ENCODE peak calls at places on chromosomes 5 and 9, in five cellular contexts. W is AG04450, A is fibroblast of the aortic adventitia, S is Caco-2, M is transverse colon. L is an unnamed sample.

GRCh38 chr5:38163636-38164237 is 94.6 kb upstream of the EGFLAM start:
- DNase-seq in W (no peak), A (no peak), M (no peak), S (no peak), L (no peak)

GRCh38 chr5:124748687-124749594 is 2.5 kb upstream of the ZNF608 start:
- DNase-seq in A (peak; percentile 86), S (peak; percentile 95), M (peak; percentile 87), W (peak; percentile 78), L (peak; percentile 95)

GRCh38 chr5:93622240-93622885 is 39.3 kb downstream of the NR2F1 start:
- DNase-seq in M (no peak), W (no peak), A (no peak), S (no peak), L (no peak)

GRCh38 chr9:347667-348292 is 133.1 kb downstream of the DOCK8 start:
- DNase-seq in M (no peak), W (no peak), S (no peak), A (peak; percentile 58), L (no peak)

GRCh38 chr5:174744896-174745295 is 20.5 kb downstream of the MSX2 start:
- DNase-seq in W (no peak), A (no peak), S (no peak), M (no peak), L (no peak)

GRCh38 chr9:137902646-137903045 is 25.1 kb downstream of the CACNA1B start:
- DNase-seq in W (no peak), S (no peak), A (no peak), M (no peak), L (no peak)

GRCh38 chr5:34524123-34524522 is 132.0 kb upstream of the RAI14 start:
- DNase-seq in W (no peak), A (peak; percentile 75), M (no peak), S (no peak), L (no peak)

GRCh38 chr5:96807099-96807654 is 568 bp downstream of the ERAP1 start:
- DNase-seq in W (no peak), M (peak; percentile 88), S (peak; percentile 66), A (peak; percentile 57), L (no peak)

GRCh38 chr5:94863951-94864350 is 245.5 kb downstream of the SLF1 start:
- DNase-seq in S (no peak), W (no peak), A (no peak), M (no peak), L (no peak)
- H3K4me3 ChIP-seq in S (no peak overlapping the region), W (no peak overlapping the region), A (no peak overlapping the region), M (no peak overlapping the region), L (no peak overlapping the region)

GRCh38 chr9:18466101-18466500 is 7.9 kb upstream of the ADAMTSL1 start:
- DNase-seq in M (no peak), W (no peak), S (no peak), A (peak; percentile 30), L (no peak)

GRCh38 chr9:18459958-18460584 is 13.9 kb upstream of the ADAMTSL1 start:
- DNase-seq in A (peak; percentile 97), M (no peak), W (no peak), S (no peak), L (no peak)

GRCh38 chr9:18457498-18457897 is 16.5 kb upstream of the ADAMTSL1 start:
- DNase-seq in M (no peak), W (no peak), S (no peak), A (no peak), L (no peak)

GRCh38 chr9:18463991-18464390 is 10.0 kb upstream of the ADAMTSL1 start:
- DNase-seq in M (no peak), A (no peak), S (no peak), W (no peak), L (no peak)

DNA sequence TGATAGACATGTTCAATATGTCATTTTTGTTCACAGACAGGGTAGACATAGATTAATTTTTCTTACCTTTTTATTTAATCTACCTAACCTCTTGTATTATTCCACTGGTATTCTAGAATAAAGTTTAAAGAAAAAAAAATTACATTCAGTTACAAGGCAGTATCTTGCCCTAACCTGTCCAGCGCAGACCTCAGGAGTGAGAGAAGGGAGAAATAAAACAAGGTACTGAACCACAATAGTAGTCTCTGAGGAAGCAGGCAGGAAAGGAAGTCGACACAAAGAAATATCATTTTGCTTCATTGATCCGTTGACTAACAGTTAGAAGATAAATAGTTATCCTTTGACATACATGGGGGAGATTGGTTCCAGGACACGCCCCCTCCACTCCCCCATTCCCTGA is 12.5 kb upstream of the ADAMTSL1 start:
- DNase-seq in S (no peak), W (no peak), M (no peak), A (no peak), L (no peak)
- TF ChIP-seq CTCF in S (no peak), W (no peak), M (no peak), A (no peak), L (no peak)

DNA sequence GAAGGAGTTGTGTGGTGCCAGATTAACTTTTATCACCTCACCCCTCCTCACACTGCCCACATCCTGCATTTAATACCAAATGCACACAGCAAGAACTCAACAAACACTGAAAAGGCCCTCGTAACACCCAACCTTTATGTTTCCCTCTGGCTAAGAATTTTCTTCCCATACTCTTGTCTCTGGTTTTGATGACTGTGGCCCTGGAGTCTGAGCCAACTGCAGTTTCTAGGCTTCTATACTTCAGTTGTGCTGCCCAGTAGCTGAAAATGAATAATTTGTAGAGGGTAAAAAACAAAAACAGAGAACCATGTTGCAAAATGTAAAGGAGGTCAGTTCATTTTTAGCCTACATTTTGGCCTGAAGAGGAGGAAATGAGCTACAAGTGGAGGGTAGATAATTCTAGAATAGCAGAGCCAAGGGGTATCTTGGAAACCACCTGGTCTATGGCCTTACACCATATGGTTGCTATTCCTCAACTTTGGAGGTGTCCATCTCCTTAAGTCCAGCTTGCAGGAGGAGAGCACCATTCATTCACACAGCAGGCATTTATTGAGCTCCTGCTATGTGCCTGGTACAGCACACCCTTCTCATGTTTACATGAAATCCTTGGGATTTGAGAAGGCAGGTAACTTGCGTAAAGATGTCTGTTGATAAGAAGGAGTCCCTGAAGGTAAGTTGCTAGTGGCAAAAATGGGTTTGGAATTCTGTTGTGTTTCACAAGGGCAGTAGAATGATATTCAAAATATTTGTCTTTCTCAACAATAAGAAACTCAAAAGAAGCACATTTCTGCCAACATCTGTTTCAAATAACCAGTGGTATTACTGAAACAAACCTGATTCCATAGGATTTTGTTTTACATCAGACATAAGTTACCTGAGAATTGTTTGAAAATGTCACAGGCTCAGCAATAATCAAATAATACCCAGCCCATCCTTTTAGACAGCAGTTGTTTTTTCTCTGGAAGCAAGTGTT is 83.8 kb upstream of the TNFAIP8 start:
- DNase-seq in M (no peak), S (no peak), A (peak; percentile 56), W (no peak), L (no peak)
- H3K4me3 ChIP-seq in M (no peak overlapping the region), S (no peak overlapping the region), A (no peak overlapping the region), W (no peak overlapping the region), L (peak overlapping the region; percentile 77)

DNA sequence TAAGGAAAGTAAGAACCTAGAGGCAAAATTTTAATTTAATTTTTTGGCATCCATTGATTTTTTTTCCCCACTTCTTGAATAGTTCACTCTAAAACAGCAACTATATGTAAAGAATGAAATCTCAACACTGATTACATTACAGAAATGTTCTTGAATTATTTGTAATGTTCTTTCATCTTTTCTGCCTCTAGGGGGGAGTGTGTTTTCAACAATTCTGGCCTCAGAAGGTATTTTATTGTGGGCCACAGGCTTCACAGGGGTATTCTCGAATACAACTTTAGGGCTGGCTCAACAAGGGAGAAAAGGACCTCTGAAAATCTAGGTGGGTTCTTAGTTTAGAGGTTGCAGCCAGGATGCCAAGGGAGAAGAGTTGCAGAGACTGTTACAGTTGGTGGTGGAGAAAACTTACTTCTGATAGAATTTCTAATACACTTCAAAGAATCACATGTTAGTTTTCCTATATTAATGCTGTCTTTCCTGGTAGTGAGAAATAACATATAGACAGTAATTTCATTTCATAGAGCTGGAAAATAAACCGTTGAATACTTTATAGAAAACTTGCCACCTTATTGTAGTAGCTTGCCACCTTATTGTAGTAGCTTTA is 3.6 kb upstream of the NPR3 start:
- DNase-seq in W (no peak), M (no peak), S (no peak), A (peak; percentile 71), L (no peak)
- TF ChIP-seq CTCF in W (peak; percentile 65), M (peak; percentile 41), S (peak; percentile 60), A (peak; percentile 56), L (peak; percentile 23)

GRCh38 chr5:177113566-177114424 is 19.8 kb upstream of the NSD1 start:
- DNase-seq in W (no peak), A (peak; percentile 81), M (peak; percentile 81), S (peak; percentile 65), L (no peak)
- H3K4me3 ChIP-seq in W (no peak overlapping the region), A (no peak overlapping the region), M (no peak overlapping the region), S (no peak overlapping the region), L (no peak overlapping the region)

GRCh38 chr9:112361602-112362001 is 18.3 kb upstream of the HSDL2 start:
- DNase-seq in A (peak; percentile 74), M (no peak), W (no peak), S (no peak), L (no peak)
- TF ChIP-seq CTCF in A (peak; percentile 32), M (peak; percentile 68), W (peak; percentile 44), S (peak; percentile 70), L (no peak)

GRCh38 chr9:120712539-120713031 is 1.7 kb downstream of the MEGF9 start:
- DNase-seq in A (no peak), M (no peak), S (no peak), W (no peak), L (no peak)

GRCh38 chr9:120711354-120711753 is 2.9 kb downstream of the MEGF9 start:
- DNase-seq in A (peak; percentile 18), S (no peak), W (no peak), M (no peak), L (no peak)

GRCh38 chr9:120711841-120712538 is 2.3 kb downstream of the MEGF9 start:
- DNase-seq in S (no peak), W (no peak), M (no peak), A (peak; percentile 32), L (no peak)

GRCh38 chr9:120708526-120709224 is 5.6 kb downstream of the MEGF9 start:
- DNase-seq in W (no peak), A (peak; percentile 59), S (no peak), M (no peak), L (no peak)

GRCh38 chr9:120710110-120710981 is 3.9 kb downstream of the MEGF9 start:
- DNase-seq in S (no peak), M (no peak), W (no peak), A (peak; percentile 80), L (peak; percentile 70)
- H3K4me3 ChIP-seq in S (no peak overlapping the region), M (no peak overlapping the region), W (no peak overlapping the region), A (peak overlapping the region; percentile 56), L (peak overlapping the region; percentile 54)

DNA sequence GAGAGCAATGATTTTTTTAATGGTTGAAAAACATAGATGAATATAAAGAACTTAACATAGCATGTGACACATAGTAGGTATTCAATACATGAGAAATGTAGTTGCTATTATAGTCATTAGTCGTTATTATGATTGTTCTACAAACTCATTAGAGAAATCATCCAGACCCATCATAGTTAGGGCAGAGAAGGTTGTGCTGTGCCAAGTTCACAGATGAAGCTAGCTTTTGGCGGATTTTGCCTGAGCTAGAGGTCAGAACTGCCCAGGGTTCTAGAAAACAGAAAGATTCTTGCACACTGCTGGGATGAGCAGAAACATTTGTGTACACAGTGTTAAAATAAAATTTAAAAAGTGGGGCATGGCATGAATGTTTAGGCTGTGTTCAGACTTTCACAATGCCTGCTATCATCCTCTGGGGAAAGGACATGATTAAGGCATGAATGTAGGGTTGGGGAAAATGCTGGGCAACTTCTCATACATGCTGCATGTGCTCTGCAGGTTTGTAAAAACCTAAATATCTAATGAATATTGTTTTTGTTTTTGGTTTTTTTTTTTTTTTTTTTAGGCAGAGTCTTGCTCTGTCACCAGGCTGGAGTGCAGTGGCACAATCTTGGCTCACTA is 33.3 kb upstream of the RAD23B start:
- DNase-seq in M (no peak), A (peak; percentile 39), W (no peak), S (no peak), L (no peak)
- TF ChIP-seq CTCF in M (no peak), A (no peak), W (no peak), S (no peak), L (no peak)

L was measured in GM12864.